ENCODE peak calls at places on chromosomes 1 and 21, in seven cellular contexts. One of them, this sample, is unnamed. For H3K27me3, the result is how much of the 10 kb centered on the place peaks cover.

GRCh38 chr21:17900281-17900989 is 81.3 kb upstream of the C21orf91 start:
- DNase-seq in GM23248: no peak
- DNase-seq in IMR-90: no peak
- DNase-seq in stomach: no peak
- DNase-seq in MM.1S: no peak
- DNase-seq in HAP-1: peak
- DNase-seq in tibial artery: no peak
- DNase-seq in this sample: no peak

GRCh38 chr21:25456672-25457071 is 150.6 kb downstream of the MRPL39 start:
- DNase-seq in GM23248: no peak
- DNase-seq in IMR-90: peak
- DNase-seq in stomach: peak
- DNase-seq in MM.1S: no peak
- DNase-seq in HAP-1: no peak
- DNase-seq in tibial artery: no peak
- DNase-seq in this sample: no peak

GRCh38 chr1:92832537-92833160 is 809 bp downstream of the RPL5 start:
- DNase-seq in GM23248: peak
- DNase-seq in IMR-90: no peak
- DNase-seq in stomach: no peak
- DNase-seq in MM.1S: no peak
- DNase-seq in HAP-1: no peak
- DNase-seq in tibial artery: no peak
- DNase-seq in this sample: no peak

GRCh38 chr1:223815865-223816264 is 29.9 kb downstream of the TP53BP2 start:
- DNase-seq in GM23248: peak
- DNase-seq in IMR-90: peak
- DNase-seq in stomach: no peak
- DNase-seq in MM.1S: no peak
- DNase-seq in HAP-1: no peak
- DNase-seq in tibial artery: no peak
- DNase-seq in this sample: no peak

GRCh38 chr1:114094303-114094663 is 59.4 kb downstream of the SYT6 start:
- DNase-seq in GM23248: peak
- DNase-seq in IMR-90: peak
- DNase-seq in stomach: no peak
- DNase-seq in MM.1S: no peak
- DNase-seq in HAP-1: no peak
- DNase-seq in tibial artery: peak
- DNase-seq in this sample: no peak

GRCh38 chr1:217660353-217661062 is 29.4 kb downstream of the SPATA17 start:
- DNase-seq in GM23248: peak
- DNase-seq in IMR-90: peak
- DNase-seq in stomach: no peak
- DNase-seq in MM.1S: peak
- DNase-seq in HAP-1: no peak
- DNase-seq in tibial artery: no peak
- DNase-seq in this sample: peak

GRCh38 chr21:24076179-24076578 is 1531.1 kb downstream of the MRPL39 start:
- DNase-seq in GM23248: no peak
- DNase-seq in IMR-90: peak
- DNase-seq in stomach: no peak
- DNase-seq in MM.1S: no peak
- DNase-seq in HAP-1: no peak
- DNase-seq in tibial artery: no peak
- DNase-seq in this sample: peak

GRCh38 chr1:156149374-156150106 is 3.8 kb upstream of the SEMA4A start:
- DNase-seq in GM23248: no peak
- DNase-seq in IMR-90: no peak
- DNase-seq in stomach: no peak
- DNase-seq in MM.1S: peak
- DNase-seq in HAP-1: no peak
- DNase-seq in tibial artery: no peak
- DNase-seq in this sample: no peak

GRCh38 chr1:65209005-65209885 is 61.2 kb downstream of the AK4 start:
- DNase-seq in GM23248: peak
- DNase-seq in IMR-90: peak
- DNase-seq in stomach: no peak
- DNase-seq in MM.1S: no peak
- DNase-seq in HAP-1: peak
- DNase-seq in tibial artery: no peak
- DNase-seq in this sample: no peak

GRCh38 chr1:163844393-163844948 is 522.7 kb downstream of the NUF2 start:
- DNase-seq in GM23248: peak
- DNase-seq in IMR-90: peak
- DNase-seq in stomach: no peak
- DNase-seq in MM.1S: no peak
- DNase-seq in HAP-1: no peak
- DNase-seq in tibial artery: no peak
- DNase-seq in this sample: no peak

DNA sequence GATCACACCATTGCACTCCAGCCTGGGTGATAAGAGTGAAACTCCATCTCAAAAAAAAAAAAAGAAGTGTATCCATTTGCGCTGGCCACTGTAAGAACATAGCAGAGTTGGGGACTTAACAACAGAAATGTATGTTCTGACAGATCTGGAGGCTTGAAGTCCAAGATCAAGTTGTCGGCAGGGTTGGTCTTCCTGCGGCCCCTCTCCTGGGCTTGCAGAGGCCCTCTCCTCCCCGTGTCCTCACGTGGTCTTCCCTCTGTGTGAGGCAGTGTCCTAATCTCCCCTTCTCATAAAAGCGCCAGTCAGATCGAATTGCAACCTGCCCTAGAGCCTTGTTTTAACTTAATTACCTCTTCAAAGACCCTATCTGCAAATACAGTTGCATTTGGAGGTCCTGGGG is 52.6 kb downstream of the MT1HL1 start:
- DNase-seq in GM23248: no peak
- DNase-seq in IMR-90: no peak
- DNase-seq in stomach: no peak
- DNase-seq in MM.1S: no peak
- DNase-seq in HAP-1: no peak
- DNase-seq in tibial artery: no peak
- DNase-seq in this sample: no peak
- H3K4me3 ChIP-seq in GM23248: no peak
- H3K4me3 ChIP-seq in IMR-90: no peak
- H3K4me3 ChIP-seq in stomach: no peak
- H3K4me3 ChIP-seq in MM.1S: no peak
- H3K4me3 ChIP-seq in HAP-1: no peak
- H3K4me3 ChIP-seq in tibial artery: no peak
- H3K4me3 ChIP-seq in this sample: no peak

GRCh38 chr21:14589855-14590563 is 43.9 kb upstream of the SAMSN1 start:
- DNase-seq in GM23248: no peak
- DNase-seq in IMR-90: no peak
- DNase-seq in stomach: no peak
- DNase-seq in MM.1S: peak
- DNase-seq in HAP-1: no peak
- DNase-seq in tibial artery: no peak
- DNase-seq in this sample: no peak
- H3K27me3 ChIP-seq in GM23248: under half
- H3K27me3 ChIP-seq in IMR-90: under half
- H3K27me3 ChIP-seq in stomach: under half
- H3K27me3 ChIP-seq in MM.1S: under half
- H3K27me3 ChIP-seq in HAP-1: under half
- H3K27me3 ChIP-seq in tibial artery: under half
- H3K27me3 ChIP-seq in this sample: under half

DNA sequence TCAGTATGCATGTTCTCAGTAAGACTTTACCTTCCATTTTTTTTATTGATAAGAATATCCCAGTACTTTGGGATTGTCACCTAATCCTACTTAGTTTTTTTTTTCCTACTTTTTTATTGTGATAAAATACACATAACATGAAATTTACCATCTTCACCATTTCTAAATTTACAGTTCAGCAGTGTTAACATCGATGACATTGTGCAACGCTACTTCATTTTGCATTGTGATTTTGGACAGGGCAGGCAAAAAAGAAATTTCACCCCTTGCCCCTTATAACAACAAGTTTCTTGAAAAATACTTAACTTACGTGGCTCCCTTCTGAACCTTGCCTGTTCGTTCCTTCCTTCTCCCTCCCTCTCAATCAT is 92.4 kb downstream of the ATP1A1 start:
- DNase-seq in GM23248: no peak
- DNase-seq in IMR-90: no peak
- DNase-seq in stomach: no peak
- DNase-seq in MM.1S: no peak
- DNase-seq in HAP-1: no peak
- DNase-seq in tibial artery: no peak
- DNase-seq in this sample: no peak
- H3K4me3 ChIP-seq in GM23248: no peak
- H3K4me3 ChIP-seq in IMR-90: no peak
- H3K4me3 ChIP-seq in stomach: no peak
- H3K4me3 ChIP-seq in MM.1S: no peak
- H3K4me3 ChIP-seq in HAP-1: no peak
- H3K4me3 ChIP-seq in tibial artery: no peak
- H3K4me3 ChIP-seq in this sample: no peak

GRCh38 chr1:25653558-25653957 is 37.0 kb downstream of the MAN1C1 start:
- DNase-seq in GM23248: no peak
- DNase-seq in IMR-90: no peak
- DNase-seq in stomach: no peak
- DNase-seq in MM.1S: no peak
- DNase-seq in HAP-1: no peak
- DNase-seq in tibial artery: no peak
- DNase-seq in this sample: no peak
- H3K27me3 ChIP-seq in GM23248: under half
- H3K27me3 ChIP-seq in IMR-90: under half
- H3K27me3 ChIP-seq in stomach: under half
- H3K27me3 ChIP-seq in MM.1S: under half
- H3K27me3 ChIP-seq in HAP-1: under half
- H3K27me3 ChIP-seq in tibial artery: under half
- H3K27me3 ChIP-seq in this sample: under half

This sample was measured in AG04450.